ENCODE peak calls at places on chromosomes 3 and 15, in five cellular contexts. One of them, this sample, is unnamed.

GRCh38 chr3:179322481-179323196 is at the start of gene ZNF639:
- DNase-seq in transverse colon: peak; percentile 83
- DNase-seq in NB4: peak; percentile 91
- DNase-seq in upper lobe of right lung: peak; percentile 92
- DNase-seq in CD8-positive, alpha-beta T cell: peak; percentile 88
- DNase-seq in this sample: peak; percentile 90

GRCh38 chr3:190306513-190307163 is 15.6 kb downstream of the CLDN1 start:
- DNase-seq in transverse colon: no peak
- DNase-seq in NB4: no peak
- DNase-seq in CD8-positive, alpha-beta T cell: peak; percentile 34
- DNase-seq in upper lobe of right lung: no peak
- DNase-seq in this sample: peak; percentile 82

GRCh38 chr15:67948215-67948614 is 105.9 kb upstream of the PIAS1 start:
- DNase-seq in NB4: no peak
- DNase-seq in upper lobe of right lung: no peak
- DNase-seq in CD8-positive, alpha-beta T cell: no peak
- DNase-seq in transverse colon: no peak
- DNase-seq in this sample: no peak

GRCh38 chr15:59247364-59247763 is 40.7 kb downstream of the LDHAL6B start:
- DNase-seq in transverse colon: peak; percentile 74
- DNase-seq in CD8-positive, alpha-beta T cell: peak; percentile 52
- DNase-seq in NB4: peak; percentile 60
- DNase-seq in upper lobe of right lung: no peak
- DNase-seq in this sample: peak; percentile 65

GRCh38 chr3:78070188-78070587 is 1030.3 kb downstream of the ROBO2 start:
- DNase-seq in CD8-positive, alpha-beta T cell: no peak
- DNase-seq in transverse colon: no peak
- DNase-seq in upper lobe of right lung: no peak
- DNase-seq in NB4: no peak
- DNase-seq in this sample: no peak

GRCh38 chr3:179969525-179969924 is 67.2 kb downstream of the PEX5L start:
- DNase-seq in upper lobe of right lung: no peak
- DNase-seq in CD8-positive, alpha-beta T cell: no peak
- DNase-seq in NB4: peak; percentile 60
- DNase-seq in transverse colon: no peak
- DNase-seq in this sample: no peak

GRCh38 chr3:46845860-46846623 is 17.2 kb downstream of the MYL3 start:
- DNase-seq in CD8-positive, alpha-beta T cell: peak; percentile 79
- DNase-seq in transverse colon: peak; percentile 79
- DNase-seq in upper lobe of right lung: peak; percentile 92
- DNase-seq in NB4: peak; percentile 86
- DNase-seq in this sample: peak; percentile 78

GRCh38 chr15:98684441-98684840 is 36.1 kb downstream of the IGF1R start:
- DNase-seq in transverse colon: no peak
- DNase-seq in CD8-positive, alpha-beta T cell: no peak
- DNase-seq in NB4: peak; percentile 79
- DNase-seq in upper lobe of right lung: no peak
- DNase-seq in this sample: no peak

GRCh38 chr15:30043211-30043655 is 39.5 kb upstream of the GOLGA8J start:
- DNase-seq in CD8-positive, alpha-beta T cell: no peak
- DNase-seq in upper lobe of right lung: no peak
- DNase-seq in NB4: no peak
- DNase-seq in transverse colon: no peak
- DNase-seq in this sample: no peak

GRCh38 chr3:116423945-116424344 is 21.3 kb downstream of the LSAMP start:
- DNase-seq in CD8-positive, alpha-beta T cell: no peak
- DNase-seq in transverse colon: no peak
- DNase-seq in NB4: no peak
- DNase-seq in upper lobe of right lung: no peak
- DNase-seq in this sample: no peak

GRCh38 chr3:133021206-133021605 is 17.0 kb upstream of the TMEM108 start:
- DNase-seq in NB4: no peak
- DNase-seq in CD8-positive, alpha-beta T cell: no peak
- DNase-seq in upper lobe of right lung: no peak
- DNase-seq in transverse colon: no peak
- DNase-seq in this sample: no peak

GRCh38 chr3:67863869-67864268 is 209.5 kb upstream of the SUCLG2 start:
- DNase-seq in NB4: peak; percentile 24
- DNase-seq in CD8-positive, alpha-beta T cell: no peak
- DNase-seq in upper lobe of right lung: no peak
- DNase-seq in transverse colon: no peak
- DNase-seq in this sample: no peak

GRCh38 chr3:56787784-56788256 is 13.9 kb downstream of the ARHGEF3 start:
- DNase-seq in NB4: peak; percentile 47
- DNase-seq in upper lobe of right lung: no peak
- DNase-seq in CD8-positive, alpha-beta T cell: peak; percentile 54
- DNase-seq in transverse colon: no peak
- DNase-seq in this sample: no peak

GRCh38 chr3:187291001-187291511 is 481 bp downstream of the MASP1 start:
- DNase-seq in upper lobe of right lung: no peak
- DNase-seq in transverse colon: no peak
- DNase-seq in CD8-positive, alpha-beta T cell: no peak
- DNase-seq in NB4: no peak
- DNase-seq in this sample: peak; percentile 60

GRCh38 chr3:112640864-112641751 is at the start of gene CCDC80:
- DNase-seq in CD8-positive, alpha-beta T cell: no peak
- DNase-seq in upper lobe of right lung: no peak
- DNase-seq in NB4: no peak
- DNase-seq in transverse colon: no peak
- DNase-seq in this sample: peak; percentile 63

GRCh38 chr3:27642796-27643195 is 79.3 kb downstream of the EOMES start:
- DNase-seq in NB4: no peak
- DNase-seq in transverse colon: no peak
- DNase-seq in CD8-positive, alpha-beta T cell: no peak
- DNase-seq in upper lobe of right lung: no peak
- DNase-seq in this sample: no peak

GRCh38 chr3:154758109-154758868 is 321.8 kb upstream of the MME start:
- DNase-seq in NB4: peak; percentile 13
- DNase-seq in upper lobe of right lung: no peak
- DNase-seq in CD8-positive, alpha-beta T cell: no peak
- DNase-seq in transverse colon: no peak
- DNase-seq in this sample: no peak

GRCh38 chr15:55327392-55327791 is 8.4 kb downstream of the PIGB start:
- DNase-seq in upper lobe of right lung: no peak
- DNase-seq in NB4: peak; percentile 67
- DNase-seq in CD8-positive, alpha-beta T cell: no peak
- DNase-seq in transverse colon: no peak
- DNase-seq in this sample: no peak

GRCh38 chr3:29576181-29576580 is 295.3 kb downstream of the RBMS3 start:
- DNase-seq in upper lobe of right lung: no peak
- DNase-seq in NB4: no peak
- DNase-seq in CD8-positive, alpha-beta T cell: no peak
- DNase-seq in transverse colon: no peak
- DNase-seq in this sample: no peak

GRCh38 chr15:25189551-25189950 is 234.8 kb downstream of the SNRPN start:
- DNase-seq in NB4: no peak
- DNase-seq in CD8-positive, alpha-beta T cell: no peak
- DNase-seq in transverse colon: no peak
- DNase-seq in upper lobe of right lung: no peak
- DNase-seq in this sample: no peak

GRCh38 chr15:89383635-89384604 is 49.3 kb upstream of the POLG start:
- DNase-seq in transverse colon: peak; percentile 53
- DNase-seq in CD8-positive, alpha-beta T cell: no peak
- DNase-seq in NB4: no peak
- DNase-seq in upper lobe of right lung: no peak
- DNase-seq in this sample: peak; percentile 47

GRCh38 chr3:149013726-149014125 is 22.4 kb downstream of the GYG1 start:
- DNase-seq in transverse colon: no peak
- DNase-seq in CD8-positive, alpha-beta T cell: no peak
- DNase-seq in upper lobe of right lung: no peak
- DNase-seq in NB4: no peak
- DNase-seq in this sample: no peak

GRCh38 chr3:124811441-124811840 is 75.7 kb downstream of the ITGB5 start:
- DNase-seq in NB4: no peak
- DNase-seq in transverse colon: no peak
- DNase-seq in CD8-positive, alpha-beta T cell: no peak
- DNase-seq in upper lobe of right lung: no peak
- DNase-seq in this sample: no peak

GRCh38 chr15:58260911-58261267 is 122.7 kb downstream of the AQP9 start:
- DNase-seq in NB4: no peak
- DNase-seq in transverse colon: no peak
- DNase-seq in CD8-positive, alpha-beta T cell: no peak
- DNase-seq in upper lobe of right lung: no peak
- DNase-seq in this sample: no peak

GRCh38 chr3:13058346-13059120 is 14.7 kb downstream of the IQSEC1 start:
- DNase-seq in CD8-positive, alpha-beta T cell: no peak
- DNase-seq in NB4: no peak
- DNase-seq in upper lobe of right lung: no peak
- DNase-seq in transverse colon: no peak
- DNase-seq in this sample: no peak

GRCh38 chr3:73827658-73828313 is 203.0 kb upstream of the PDZRN3 start:
- DNase-seq in CD8-positive, alpha-beta T cell: no peak
- DNase-seq in transverse colon: peak; percentile 22
- DNase-seq in NB4: no peak
- DNase-seq in upper lobe of right lung: no peak
- DNase-seq in this sample: no peak

GRCh38 chr3:108218811-108219210 is 3.4 kb downstream of the IFT57 start:
- DNase-seq in NB4: no peak
- DNase-seq in transverse colon: no peak
- DNase-seq in CD8-positive, alpha-beta T cell: no peak
- DNase-seq in upper lobe of right lung: no peak
- DNase-seq in this sample: no peak

GRCh38 chr15:42133892-42134502 is 22.4 kb downstream of the PLA2G4F start:
- DNase-seq in upper lobe of right lung: peak; percentile 89
- DNase-seq in CD8-positive, alpha-beta T cell: peak; percentile 49
- DNase-seq in NB4: peak; percentile 76
- DNase-seq in transverse colon: peak; percentile 79
- DNase-seq in this sample: no peak

GRCh38 chr3:126607214-126607908 is 47.6 kb downstream of the TXNRD3 start:
- DNase-seq in CD8-positive, alpha-beta T cell: peak; percentile 28
- DNase-seq in transverse colon: no peak
- DNase-seq in upper lobe of right lung: no peak
- DNase-seq in NB4: peak; percentile 86
- DNase-seq in this sample: no peak

GRCh38 chr3:172309059-172309458 is 139.2 kb downstream of the GHSR start:
- DNase-seq in transverse colon: no peak
- DNase-seq in CD8-positive, alpha-beta T cell: no peak
- DNase-seq in upper lobe of right lung: no peak
- DNase-seq in NB4: no peak
- DNase-seq in this sample: no peak

GRCh38 chr3:58175429-58176184 is 35.2 kb downstream of the DNASE1L3 start:
- DNase-seq in NB4: no peak
- DNase-seq in upper lobe of right lung: no peak
- DNase-seq in CD8-positive, alpha-beta T cell: no peak
- DNase-seq in transverse colon: peak; percentile 77
- DNase-seq in this sample: no peak

GRCh38 chr15:63088532-63089245 is 33.0 kb upstream of the LACTB start:
- DNase-seq in transverse colon: no peak
- DNase-seq in NB4: no peak
- DNase-seq in upper lobe of right lung: no peak
- DNase-seq in CD8-positive, alpha-beta T cell: no peak
- DNase-seq in this sample: no peak

GRCh38 chr15:95840004-95840403 is 490.5 kb upstream of the NR2F2 start:
- DNase-seq in upper lobe of right lung: no peak
- DNase-seq in transverse colon: no peak
- DNase-seq in NB4: no peak
- DNase-seq in CD8-positive, alpha-beta T cell: no peak
- DNase-seq in this sample: peak; percentile 41

GRCh38 chr15:92715753-92716152 is 60.2 kb upstream of the FAM174B start:
- DNase-seq in CD8-positive, alpha-beta T cell: no peak
- DNase-seq in transverse colon: no peak
- DNase-seq in upper lobe of right lung: no peak
- DNase-seq in NB4: no peak
- DNase-seq in this sample: no peak

GRCh38 chr3:113035387-113035982 is 44.7 kb downstream of the GTPBP8 start:
- DNase-seq in NB4: peak; percentile 68
- DNase-seq in CD8-positive, alpha-beta T cell: no peak
- DNase-seq in upper lobe of right lung: no peak
- DNase-seq in transverse colon: peak; percentile 11
- DNase-seq in this sample: peak; percentile 24

GRCh38 chr15:78322243-78322642 is 17.9 kb upstream of the CRABP1 start:
- DNase-seq in NB4: no peak
- DNase-seq in CD8-positive, alpha-beta T cell: no peak
- DNase-seq in upper lobe of right lung: peak; percentile 54
- DNase-seq in transverse colon: no peak
- DNase-seq in this sample: no peak

GRCh38 chr15:29815000-29815704 is 7.1 kb downstream of the TJP1 start:
- DNase-seq in NB4: no peak
- DNase-seq in CD8-positive, alpha-beta T cell: no peak
- DNase-seq in upper lobe of right lung: no peak
- DNase-seq in transverse colon: no peak
- DNase-seq in this sample: no peak

GRCh38 chr15:80151576-80151975 is 1.2 kb upstream of the FAH start:
- DNase-seq in NB4: no peak
- DNase-seq in upper lobe of right lung: no peak
- DNase-seq in transverse colon: no peak
- DNase-seq in CD8-positive, alpha-beta T cell: no peak
- DNase-seq in this sample: no peak
- H3K4me3 ChIP-seq in NB4: no peak overlapping the region
- H3K4me3 ChIP-seq in upper lobe of right lung: no peak overlapping the region
- H3K4me3 ChIP-seq in transverse colon: no peak overlapping the region
- H3K4me3 ChIP-seq in CD8-positive, alpha-beta T cell: no peak overlapping the region
- H3K4me3 ChIP-seq in this sample: no peak overlapping the region

GRCh38 chr3:9347887-9348286 is 15.0 kb upstream of the THUMPD3 start:
- DNase-seq in NB4: no peak
- DNase-seq in upper lobe of right lung: no peak
- DNase-seq in CD8-positive, alpha-beta T cell: no peak
- DNase-seq in transverse colon: no peak
- DNase-seq in this sample: no peak
- TF ChIP-seq CTCF in NB4: no peak
- TF ChIP-seq CTCF in upper lobe of right lung: no peak
- TF ChIP-seq CTCF in CD8-positive, alpha-beta T cell: no peak
- TF ChIP-seq CTCF in transverse colon: no peak
- TF ChIP-seq CTCF in this sample: no peak

GRCh38 chr3:36393563-36393962 is 13.3 kb downstream of the STAC start:
- DNase-seq in transverse colon: no peak
- DNase-seq in CD8-positive, alpha-beta T cell: no peak
- DNase-seq in NB4: peak; percentile 2
- DNase-seq in upper lobe of right lung: no peak
- DNase-seq in this sample: no peak
- H3K4me3 ChIP-seq in transverse colon: no peak overlapping the region
- H3K4me3 ChIP-seq in CD8-positive, alpha-beta T cell: no peak overlapping the region
- H3K4me3 ChIP-seq in NB4: no peak overlapping the region
- H3K4me3 ChIP-seq in upper lobe of right lung: no peak overlapping the region
- H3K4me3 ChIP-seq in this sample: no peak overlapping the region

DNA sequence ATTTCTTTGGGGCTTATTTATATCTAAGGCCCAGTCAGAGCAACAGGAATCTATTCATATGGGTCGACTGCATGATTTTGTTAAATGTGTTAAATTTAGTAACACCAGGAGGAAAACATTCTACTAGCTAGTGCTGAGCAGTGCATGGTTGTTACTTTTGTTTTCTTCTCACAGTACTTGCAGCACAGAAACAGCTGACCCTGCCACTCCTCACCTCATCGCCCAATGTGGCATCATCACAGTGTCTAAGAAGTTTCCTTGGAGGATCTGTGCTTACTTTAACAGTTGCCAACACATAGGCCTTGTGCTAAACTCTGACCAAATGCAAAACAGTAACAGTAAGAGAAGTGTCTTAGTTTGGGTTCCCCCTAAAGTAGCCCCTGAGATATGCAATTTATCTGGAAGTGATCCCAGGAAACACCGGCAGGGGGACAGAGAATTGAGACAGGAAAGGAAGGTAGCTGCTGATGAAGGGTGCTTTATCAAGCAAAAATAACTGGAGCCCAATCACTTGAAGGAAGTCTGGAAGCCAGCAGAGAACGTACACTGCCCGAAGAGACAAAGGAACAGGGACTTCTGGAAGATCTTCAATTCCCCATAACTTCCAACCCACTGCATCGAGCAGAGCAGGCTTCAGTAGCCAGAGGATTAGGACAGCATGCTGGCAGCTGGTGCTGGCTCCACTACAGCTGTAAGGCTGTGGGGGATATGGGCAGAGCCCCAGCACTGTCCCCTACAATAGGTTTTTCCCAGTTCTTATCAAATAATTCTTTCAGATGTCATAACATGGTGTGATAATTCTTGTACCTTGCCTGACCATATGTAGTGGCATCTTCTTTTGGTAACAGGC is 36.0 kb upstream of the ULK4 start:
- DNase-seq in transverse colon: no peak
- DNase-seq in NB4: no peak
- DNase-seq in CD8-positive, alpha-beta T cell: no peak
- DNase-seq in upper lobe of right lung: no peak
- DNase-seq in this sample: no peak
- TF ChIP-seq CTCF in transverse colon: peak; percentile 14
- TF ChIP-seq CTCF in NB4: no peak
- TF ChIP-seq CTCF in CD8-positive, alpha-beta T cell: no peak
- TF ChIP-seq CTCF in upper lobe of right lung: peak; percentile 45
- TF ChIP-seq CTCF in this sample: no peak

This sample was measured in uterus.